ENCODE peak calls at places on chromosomes 6 and 20, in five cellular contexts. W is DMS153; Z is thoracic aorta; B is non-pigmented ciliary epithelial cell; N is stimulated activated CD4-positive, alpha-beta T cell treated with anti-CD3 and anti-CD28 coated beads, Interleukin-2, amount 100 ng/mL, for 48 hours. S is an unnamed sample.

GRCh38 chr6:83430606-83431544 is at the start of gene ME1:
- DNase-seq in N (no peak), Z (peak; percentile 47), B (no peak), W (peak; percentile 15), S (peak; percentile 51)

GRCh38 chr6:79065232-79065631 is 12.8 kb downstream of the PHIP start:
- DNase-seq in W (no peak), Z (no peak), N (no peak), B (no peak), S (no peak)

GRCh38 chr6:12875061-12875460 is 158.5 kb downstream of the PHACTR1 start:
- DNase-seq in W (no peak), B (no peak), Z (no peak), N (no peak), S (no peak)

GRCh38 chr20:58649288-58650180 is 1.5 kb upstream of the STX16 start:
- DNase-seq in N (no peak), W (no peak), B (no peak), Z (no peak), S (no peak)

GRCh38 chr6:116060572-116061283 is at the start of gene FRK:
- DNase-seq in N (no peak), Z (no peak), B (no peak), W (peak; percentile 79), S (no peak)

GRCh38 chr6:56814802-56815201 is 140.1 kb upstream of the BEND6 start:
- DNase-seq in W (no peak), N (no peak), B (no peak), Z (no peak), S (no peak)

GRCh38 chr6:139029470-139030210 is 1.1 kb downstream of the ABRACL start:
- DNase-seq in B (no peak), N (peak; percentile 12), Z (no peak), W (no peak), S (peak; percentile 25)

GRCh38 chr6:13715444-13715883 is 3.8 kb upstream of the RANBP9 start:
- DNase-seq in B (no peak), N (no peak), Z (no peak), W (no peak), S (no peak)

GRCh38 chr6:129923520-129923919 is 62.4 kb upstream of the TMEM244 start:
- DNase-seq in Z (no peak), B (peak; percentile 63), N (no peak), W (no peak), S (no peak)

GRCh38 chr20:22583773-22584629 is at the start of gene FOXA2:
- DNase-seq in Z (no peak), W (no peak), B (no peak), N (no peak), S (no peak)

GRCh38 chr6:157314705-157315321 is 8.5 kb downstream of the TMEM242 start:
- DNase-seq in B (peak; percentile 48), Z (no peak), W (no peak), N (no peak), S (no peak)